ENCODE peak calls at places on chromosome 19, in nine cellular contexts. U is effector memory CD4-positive, alpha-beta T cell; B is activated naive CD4-positive, alpha-beta T cell; K is osteocyte; P is NCI-H1105; J is Right ventricle myocardium superior; E is psoas muscle; I is astrocyte; O is SJSA1. Q is an unnamed sample.

GRCh38 chr19:7685546-7686445 is 5.2 kb downstream of the TRAPPC5 start:
- DNase-seq in U (no peak), B (no peak), K (no peak), P (no peak), J (no peak), E (no peak), I (no peak), O (no peak), Q (no peak)

GRCh38 chr19:16889429-16889882 is 657 bp downstream of the F2RL3 start:
- DNase-seq in U (no peak), B (no peak), K (no peak), P (no peak), J (peak), E (no peak), I (no peak), O (no peak), Q (no peak)

GRCh38 chr19:37932985-37933953 is 26.3 kb downstream of the SIPA1L3 start:
- DNase-seq in U (no peak), B (no peak), K (no peak), P (no peak), J (no peak), E (peak), I (peak), O (no peak), Q (peak)

GRCh38 chr19:28289294-28290063 is 923.5 kb downstream of the UQCRFS1 start:
- DNase-seq in U (no peak), B (no peak), K (no peak), P (peak), J (no peak), E (no peak), I (peak), O (peak), Q (no peak)

GRCh38 chr19:32798201-32798600 is 71.4 kb downstream of the SLC7A9 start:
- DNase-seq in U (no peak), B (no peak), K (no peak), P (no peak), J (no peak), E (no peak), I (no peak), O (no peak), Q (no peak)

GRCh38 chr19:5889288-5889971 is 14.2 kb downstream of the NDUFA11 start:
- DNase-seq in U (no peak), B (no peak), K (no peak), P (no peak), J (no peak), E (no peak), I (no peak), O (peak), Q (no peak)

GRCh38 chr19:31304877-31305312 is 44.3 kb downstream of the TSHZ3 start:
- DNase-seq in U (no peak), B (no peak), K (no peak), P (no peak), J (no peak), E (no peak), I (no peak), O (no peak), Q (no peak)

GRCh38 chr19:13163609-13164364 is 13.6 kb downstream of the IER2 start:
- DNase-seq in U (no peak), B (peak), K (peak), P (no peak), J (peak), E (peak), I (peak), O (peak), Q (peak)

GRCh38 chr19:16496613-16496983 is 404 bp downstream of the C19orf44 start:
- DNase-seq in U (no peak), B (no peak), K (no peak), P (no peak), J (peak), E (peak), I (peak), O (no peak), Q (no peak)

GRCh38 chr19:40090256-40091204 is at the start of gene ZNF780A:
- DNase-seq in U (peak), B (peak), K (peak), P (peak), J (peak), E (peak), I (peak), O (peak), Q (peak)

GRCh38 chr19:17234911-17235617 is 9.0 kb downstream of the OCEL1 start:
- DNase-seq in U (peak), B (peak), K (no peak), P (peak), J (peak), E (peak), I (no peak), O (no peak), Q (no peak)

GRCh38 chr19:8682931-8683330 is 15.7 kb downstream of the ACTL9 start:
- DNase-seq in U (no peak), B (no peak), K (no peak), P (no peak), J (no peak), E (no peak), I (no peak), O (no peak), Q (no peak)

GRCh38 chr19:35395762-35396199 is 24.9 kb downstream of the GPR42 start:
- DNase-seq in U (no peak), B (no peak), K (no peak), P (no peak), J (peak), E (no peak), I (no peak), O (no peak), Q (no peak)

GRCh38 chr19:39345956-39346355 is 3.7 kb downstream of the SAMD4B start:
- DNase-seq in U (no peak), B (no peak), K (no peak), P (no peak), J (no peak), E (no peak), I (no peak), O (no peak), Q (no peak)

GRCh38 chr19:31387662-31388175 is 38.5 kb upstream of the TSHZ3 start:
- DNase-seq in U (no peak), B (no peak), K (no peak), P (no peak), J (no peak), E (no peak), I (no peak), O (no peak), Q (no peak)

GRCh38 chr19:46426035-46426505 is 2.7 kb downstream of the PNMA8C start:
- DNase-seq in U (no peak), B (no peak), K (no peak), P (peak), J (no peak), E (no peak), I (no peak), O (no peak), Q (no peak)

GRCh38 chr19:50567882-50568281 is 353 bp downstream of the LRRC4B start:
- DNase-seq in U (no peak), B (no peak), K (no peak), P (no peak), J (no peak), E (no peak), I (no peak), O (no peak), Q (no peak)

GRCh38 chr19:5707576-5708575 is 12.1 kb downstream of the LONP1 start:
- DNase-seq in U (no peak), B (no peak), K (peak), P (no peak), J (no peak), E (peak), I (no peak), O (no peak), Q (no peak)

GRCh38 chr19:23099966-23100365 is 16.9 kb upstream of the ZNF730 start:
- DNase-seq in U (no peak), B (no peak), K (no peak), P (no peak), J (no peak), E (no peak), I (no peak), O (no peak), Q (no peak)

GRCh38 chr19:50333235-50333736 is 4.1 kb upstream of the KCNC3 start:
- DNase-seq in U (peak), B (peak), K (peak), P (peak), J (peak), E (peak), I (peak), O (no peak), Q (no peak)

GRCh38 chr19:16378291-16378889 is 53.8 kb downstream of the KLF2 start:
- DNase-seq in U (no peak), B (no peak), K (no peak), P (no peak), J (peak), E (no peak), I (no peak), O (no peak), Q (no peak)

Q was measured in T1000.